ENCODE peak calls at places on chromosome 15, in four cellular contexts. A, C, X and D are unnamed samples.

GRCh38 chr15:88897456-88898194 is 2.3 kb upstream of the HAPLN3 start:
- DNase-seq in A (peak), C (peak), X (peak), D (peak)

GRCh38 chr15:34217587-34218225 is 7.1 kb upstream of the EMC4 start:
- DNase-seq in A (no peak), C (no peak), X (no peak), D (no peak)

GRCh38 chr15:85667491-85668424 is 127.0 kb downstream of the KLHL25 start:
- DNase-seq in A (peak), C (no peak), X (no peak), D (peak)

GRCh38 chr15:29825205-29825604 is 2.9 kb upstream of the TJP1 start:
- DNase-seq in A (peak), C (no peak), X (no peak), D (no peak)

GRCh38 chr15:94380798-94381197 is 149.4 kb downstream of the MCTP2 start:
- DNase-seq in A (no peak), C (no peak), X (no peak), D (no peak)

GRCh38 chr15:38427380-38427779 is 26.5 kb upstream of the FAM98B start:
- DNase-seq in A (no peak), C (no peak), X (no peak), D (no peak)

GRCh38 chr15:76968310-76968709 is 26.6 kb upstream of the PSTPIP1 start:
- DNase-seq in A (no peak), C (no peak), X (no peak), D (no peak)

GRCh38 chr15:100172356-100173024 is 169.3 kb downstream of the ADAMTS17 start:
- DNase-seq in A (no peak), C (no peak), X (no peak), D (no peak)

GRCh38 chr15:40328176-40328575 is 4.7 kb downstream of the INAFM2 start:
- DNase-seq in A (no peak), C (no peak), X (no peak), D (no peak)

GRCh38 chr15:67738056-67738455 is 87.3 kb upstream of the SKOR1 start:
- DNase-seq in A (no peak), C (no peak), X (no peak), D (no peak)

GRCh38 chr15:44035781-44036699 is 159.0 kb downstream of the FRMD5 start:
- DNase-seq in A (no peak), C (no peak), X (no peak), D (no peak)

GRCh38 chr15:99474041-99474906 is 91.5 kb upstream of the MEF2A start:
- DNase-seq in A (no peak), C (no peak), X (no peak), D (no peak)

GRCh38 chr15:80120636-80121035 is 32.2 kb upstream of the FAH start:
- DNase-seq in A (no peak), C (no peak), X (no peak), D (no peak)

GRCh38 chr15:67533873-67534272 is 8.6 kb upstream of the MAP2K5 start:
- DNase-seq in A (no peak), C (no peak), X (no peak), D (no peak)

GRCh38 chr15:62832231-62832630 is 210.3 kb upstream of the TPM1 start:
- DNase-seq in A (no peak), C (no peak), X (no peak), D (no peak)

GRCh38 chr15:24985224-24985623 is 30.4 kb downstream of the SNRPN start:
- DNase-seq in A (no peak), C (no peak), X (no peak), D (no peak)

GRCh38 chr15:49901867-49902775 is 216.9 kb downstream of the ATP8B4 start:
- DNase-seq in A (peak), C (no peak), X (no peak), D (no peak)

GRCh38 chr15:32866486-32867312 is 148.9 kb downstream of the GREM1 start:
- DNase-seq in A (no peak), C (no peak), X (no peak), D (no peak)

GRCh38 chr15:98614681-98615080 is 33.7 kb upstream of the IGF1R start:
- DNase-seq in A (no peak), C (no peak), X (no peak), D (no peak)

GRCh38 chr15:81485806-81486205 is 111.8 kb upstream of the TMC3 start:
- DNase-seq in A (no peak), C (no peak), X (no peak), D (no peak)

GRCh38 chr15:43285609-43286037 is 18.9 kb upstream of the TGM5 start:
- DNase-seq in A (peak), C (peak), X (peak), D (no peak)

GRCh38 chr15:100740105-100740504 is 137.7 kb downstream of the ASB7 start:
- DNase-seq in A (no peak), C (no peak), X (no peak), D (no peak)

GRCh38 chr15:90681480-90681879 is 35.7 kb upstream of the BLM start:
- DNase-seq in A (no peak), C (no peak), X (no peak), D (no peak)

GRCh38 chr15:31387483-31388118 is 61.0 kb downstream of the KLF13 start:
- DNase-seq in A (no peak), C (no peak), X (no peak), D (peak)

GRCh38 chr15:73856458-73857192 is 16.7 kb upstream of the TBC1D21 start:
- DNase-seq in A (no peak), C (no peak), X (no peak), D (no peak)

GRCh38 chr15:84572231-84572630 is 28.6 kb upstream of the ZSCAN2 start:
- DNase-seq in A (no peak), C (no peak), X (no peak), D (no peak)

GRCh38 chr15:71647479-71647792 is 162.9 kb upstream of the NR2E3 start:
- DNase-seq in A (no peak), C (no peak), X (no peak), D (no peak)

GRCh38 chr15:85530079-85530478 is 149.7 kb downstream of the AKAP13 start:
- DNase-seq in A (no peak), C (no peak), X (no peak), D (no peak)

GRCh38 chr15:76150971-76151598 is 91.3 kb downstream of the TMEM266 start:
- DNase-seq in A (peak), C (peak), X (peak), D (peak)

GRCh38 chr15:35603298-35603697 is 57.3 kb upstream of the DPH6 start:
- DNase-seq in A (no peak), C (no peak), X (no peak), D (no peak)